ENCODE peak calls at places on chromosome 17, in six cellular contexts. U is endothelial cell of umbilical vein, O is stomach, X is transverse colon, F is sigmoid colon, H is K562. G is an unnamed sample.

GRCh38 chr17:14101976-14102375 is 32.7 kb downstream of the COX10 start:
- DNase-seq in U (peak; percentile 64), O (no peak), X (no peak), F (no peak), H (no peak), G (no peak)

GRCh38 chr17:76940738-76941350 is 72.6 kb downstream of the MGAT5B start:
- DNase-seq in U (peak; percentile 8), O (no peak), X (no peak), F (no peak), H (no peak), G (peak; percentile 90)

GRCh38 chr17:5619088-5619740 is 34.9 kb upstream of the NLRP1 start:
- DNase-seq in U (no peak), O (no peak), X (no peak), F (no peak), H (peak; percentile 81), G (no peak)

GRCh38 chr17:39178516-39178915 is 12.6 kb upstream of the ARL5C start:
- DNase-seq in U (peak; percentile 77), O (no peak), X (peak; percentile 48), F (no peak), H (no peak), G (no peak)

GRCh38 chr17:10107320-10108165 is 90.9 kb downstream of the GAS7 start:
- DNase-seq in U (no peak), O (no peak), X (no peak), F (peak; percentile 70), H (no peak), G (no peak)

GRCh38 chr17:77491921-77492445 is 351.2 kb downstream of the SEC14L1 start:
- DNase-seq in U (no peak), O (no peak), X (peak; percentile 70), F (peak; percentile 65), H (no peak), G (no peak)

GRCh38 chr17:1485748-1486376 is 6.6 kb downstream of the MYO1C start:
- DNase-seq in U (peak; percentile 39), O (peak; percentile 73), X (peak; percentile 76), F (peak; percentile 89), H (peak; percentile 64), G (peak; percentile 54)

GRCh38 chr17:18377437-18378204 is at the start of gene EVPLL:
- DNase-seq in U (no peak), O (peak; percentile 82), X (peak; percentile 81), F (peak; percentile 70), H (no peak), G (no peak)

GRCh38 chr17:68576811-68577551 is 24.2 kb downstream of the FAM20A start:
- DNase-seq in U (no peak), O (no peak), X (no peak), F (peak; percentile 72), H (no peak), G (no peak)

GRCh38 chr17:7922499-7923289 is 6.6 kb upstream of the RNF227 start:
- DNase-seq in U (peak; percentile 83), O (peak; percentile 89), X (peak; percentile 88), F (peak; percentile 93), H (no peak), G (peak; percentile 94)
- TF ChIP-seq POLR2AphosphoS5 in U (peak; percentile 54), O (peak; percentile 88), X (peak; percentile 63), F (peak; percentile 82), H (no peak), G (no peak)

GRCh38 chr17:50550661-50551432 is 3.9 kb downstream of the SPATA20 start:
- DNase-seq in U (peak; percentile 73), O (peak; percentile 86), X (peak; percentile 77), F (peak; percentile 95), H (peak; percentile 76), G (peak; percentile 95)
- TF ChIP-seq POLR2AphosphoS5 in U (no peak), O (peak; percentile 81), X (no peak), F (peak; percentile 29), H (no peak), G (no peak)

GRCh38 chr17:59427996-59428395 is 96.5 kb downstream of the YPEL2 start:
- DNase-seq in U (peak; percentile 76), O (no peak), X (no peak), F (peak; percentile 71), H (no peak), G (no peak)
- TF ChIP-seq POLR2AphosphoS5 in U (no peak), O (peak; percentile 9), X (peak; percentile 13), F (peak; percentile 56), H (no peak), G (no peak)

DNA sequence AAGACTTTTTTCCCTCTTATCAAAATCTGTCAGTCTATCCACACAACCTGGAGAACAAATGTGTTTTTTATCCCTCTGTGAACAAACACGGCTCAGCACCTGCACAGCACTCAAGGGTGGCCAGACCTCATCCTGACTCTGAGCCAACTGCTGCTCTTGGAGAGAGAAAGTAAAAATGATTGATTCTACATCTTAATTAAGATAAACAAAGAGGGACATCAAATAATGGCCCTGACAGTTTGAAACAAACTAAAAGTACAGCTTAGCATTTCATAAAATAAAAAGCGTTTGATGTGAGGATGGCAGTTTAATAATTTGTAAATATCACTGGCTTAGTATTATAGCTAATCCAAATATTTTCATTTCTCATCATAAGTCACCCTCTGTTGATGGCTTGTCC is 106.2 kb downstream of the SNX11 start:
- DNase-seq in U (no peak), O (no peak), X (no peak), F (no peak), H (no peak), G (no peak)
- TF ChIP-seq POLR2AphosphoS5 in U (no peak), O (no peak), X (no peak), F (no peak), H (no peak), G (no peak)

GRCh38 chr17:63848834-63849689 is 6.6 kb upstream of the SMARCD2 start:
- DNase-seq in U (peak; percentile 91), O (peak; percentile 94), X (peak; percentile 93), F (peak; percentile 96), H (peak; percentile 98), G (peak; percentile 96)
- TF ChIP-seq POLR2AphosphoS5 in U (peak; percentile 34), O (peak; percentile 29), X (no peak), F (peak; percentile 35), H (peak; percentile 46), G (peak; percentile 39)

GRCh38 chr17:81884520-81884919 is 6.9 kb downstream of the ALYREF start:
- DNase-seq in U (no peak), O (no peak), X (no peak), F (no peak), H (no peak), G (no peak)
- TF ChIP-seq POLR2AphosphoS5 in U (no peak), O (no peak), X (no peak), F (no peak), H (no peak), G (no peak)

GRCh38 chr17:34203018-34203646 is 52.0 kb upstream of the CCL2 start:
- DNase-seq in U (no peak), O (no peak), X (no peak), F (no peak), H (no peak), G (no peak)

GRCh38 chr17:34204402-34204801 is 50.7 kb upstream of the CCL2 start:
- DNase-seq in U (no peak), O (no peak), X (no peak), F (no peak), H (no peak), G (no peak)

GRCh38 chr17:34206569-34206968 is 48.5 kb upstream of the CCL2 start:
- DNase-seq in U (no peak), O (no peak), X (no peak), F (no peak), H (no peak), G (no peak)

GRCh38 chr17:34207572-34207971 is 47.5 kb upstream of the CCL2 start:
- DNase-seq in U (no peak), O (no peak), X (no peak), F (no peak), H (no peak), G (no peak)

GRCh38 chr17:34205401-34205800 is 49.7 kb upstream of the CCL2 start:
- DNase-seq in U (no peak), O (no peak), X (no peak), F (no peak), H (no peak), G (no peak)
- TF ChIP-seq POLR2AphosphoS5 in U (no peak), O (no peak), X (no peak), F (no peak), H (no peak), G (no peak)

GRCh38 chr17:63275318-63275967 is 170.7 kb downstream of the CYB561 start:
- DNase-seq in U (peak; percentile 90), O (no peak), X (no peak), F (no peak), H (peak; percentile 28), G (no peak)

GRCh38 chr17:63276821-63277220 is 169.3 kb downstream of the CYB561 start:
- DNase-seq in U (no peak), O (no peak), X (no peak), F (no peak), H (no peak), G (no peak)

GRCh38 chr17:63275968-63276349 is 170.1 kb downstream of the CYB561 start:
- DNase-seq in U (no peak), O (no peak), X (no peak), F (no peak), H (no peak), G (no peak)

GRCh38 chr17:63276376-63276775 is 169.7 kb downstream of the CYB561 start:
- DNase-seq in U (no peak), O (no peak), X (no peak), F (no peak), H (no peak), G (no peak)

GRCh38 chr17:63274156-63274555 is 171.9 kb downstream of the CYB561 start:
- DNase-seq in U (no peak), O (no peak), X (no peak), F (no peak), H (no peak), G (no peak)
- TF ChIP-seq POLR2AphosphoS5 in U (no peak), O (no peak), X (no peak), F (no peak), H (no peak), G (no peak)

G was measured in GM23338.